ENCODE peak calls at places on chromosomes 4 and X, in eight cellular contexts. One of them, this sample, is unnamed.

GRCh38 chrX:22314692-22315091 is 42.0 kb downstream of the CBLL2 start:
- DNase-seq in A549: peak; percentile 33
- DNase-seq in H54: no peak
- DNase-seq in stimulated activated CD8-positive, alpha-beta memory T cell treated with anti-CD3 and anti-CD28 coated beads, Interleukin-15, amount 100 ng/mL, for 24 hours: no peak
- DNase-seq in GM12865: no peak
- DNase-seq in stimulated activated naive CD4-positive, alpha-beta T cell: no peak
- DNase-seq in non-pigmented ciliary epithelial cell: no peak
- DNase-seq in AG04450: no peak
- DNase-seq in this sample: no peak

GRCh38 chr4:77190053-77190452 is 33.0 kb downstream of the CCNG2 start:
- DNase-seq in H54: no peak
- DNase-seq in stimulated activated CD8-positive, alpha-beta memory T cell treated with anti-CD3 and anti-CD28 coated beads, Interleukin-15, amount 100 ng/mL, for 24 hours: no peak
- DNase-seq in stimulated activated naive CD4-positive, alpha-beta T cell: no peak
- DNase-seq in A549: no peak
- DNase-seq in GM12865: no peak
- DNase-seq in non-pigmented ciliary epithelial cell: no peak
- DNase-seq in AG04450: no peak
- DNase-seq in this sample: peak; percentile 16

GRCh38 chrX:136577562-136577961 is 45.5 kb downstream of the VGLL1 start:
- DNase-seq in non-pigmented ciliary epithelial cell: peak; percentile 11
- DNase-seq in A549: peak; percentile 44
- DNase-seq in AG04450: peak; percentile 1
- DNase-seq in H54: peak; percentile 9
- DNase-seq in stimulated activated naive CD4-positive, alpha-beta T cell: peak; percentile 32
- DNase-seq in GM12865: peak; percentile 69
- DNase-seq in stimulated activated CD8-positive, alpha-beta memory T cell treated with anti-CD3 and anti-CD28 coated beads, Interleukin-15, amount 100 ng/mL, for 24 hours: peak; percentile 1
- DNase-seq in this sample: no peak

GRCh38 chr4:65561164-65561563 is 109.1 kb downstream of the EPHA5 start:
- DNase-seq in GM12865: no peak
- DNase-seq in AG04450: no peak
- DNase-seq in non-pigmented ciliary epithelial cell: no peak
- DNase-seq in A549: no peak
- DNase-seq in stimulated activated naive CD4-positive, alpha-beta T cell: no peak
- DNase-seq in H54: no peak
- DNase-seq in stimulated activated CD8-positive, alpha-beta memory T cell treated with anti-CD3 and anti-CD28 coated beads, Interleukin-15, amount 100 ng/mL, for 24 hours: no peak
- DNase-seq in this sample: no peak

GRCh38 chrX:132591719-132592275 is 103.0 kb upstream of the MBNL3 start:
- DNase-seq in A549: no peak
- DNase-seq in stimulated activated naive CD4-positive, alpha-beta T cell: no peak
- DNase-seq in H54: no peak
- DNase-seq in stimulated activated CD8-positive, alpha-beta memory T cell treated with anti-CD3 and anti-CD28 coated beads, Interleukin-15, amount 100 ng/mL, for 24 hours: no peak
- DNase-seq in GM12865: no peak
- DNase-seq in AG04450: no peak
- DNase-seq in non-pigmented ciliary epithelial cell: no peak
- DNase-seq in this sample: no peak

GRCh38 chr4:2071912-2072867 is 13.1 kb downstream of the NAT8L start:
- DNase-seq in A549: no peak
- DNase-seq in GM12865: no peak
- DNase-seq in stimulated activated naive CD4-positive, alpha-beta T cell: no peak
- DNase-seq in non-pigmented ciliary epithelial cell: no peak
- DNase-seq in stimulated activated CD8-positive, alpha-beta memory T cell treated with anti-CD3 and anti-CD28 coated beads, Interleukin-15, amount 100 ng/mL, for 24 hours: no peak
- DNase-seq in AG04450: no peak
- DNase-seq in H54: no peak
- DNase-seq in this sample: no peak

GRCh38 chr4:150136036-150136435 is 57.8 kb downstream of the DCLK2 start:
- DNase-seq in GM12865: no peak
- DNase-seq in non-pigmented ciliary epithelial cell: peak; percentile 31
- DNase-seq in stimulated activated CD8-positive, alpha-beta memory T cell treated with anti-CD3 and anti-CD28 coated beads, Interleukin-15, amount 100 ng/mL, for 24 hours: no peak
- DNase-seq in A549: no peak
- DNase-seq in AG04450: no peak
- DNase-seq in H54: peak; percentile 12
- DNase-seq in stimulated activated naive CD4-positive, alpha-beta T cell: no peak
- DNase-seq in this sample: no peak

GRCh38 chrX:39152106-39152649 is 350.9 kb downstream of the MID1IP1 start:
- DNase-seq in stimulated activated CD8-positive, alpha-beta memory T cell treated with anti-CD3 and anti-CD28 coated beads, Interleukin-15, amount 100 ng/mL, for 24 hours: no peak
- DNase-seq in stimulated activated naive CD4-positive, alpha-beta T cell: peak; percentile 2
- DNase-seq in non-pigmented ciliary epithelial cell: no peak
- DNase-seq in A549: peak; percentile 14
- DNase-seq in AG04450: no peak
- DNase-seq in GM12865: peak; percentile 40
- DNase-seq in H54: no peak
- DNase-seq in this sample: no peak